ENCODE peak calls at places on chromosomes 13 and 19, in seven cellular contexts. L, U, Q, Z, S, E and V are unnamed samples.

GRCh38 chr13:94495806-94496205 is 16.3 kb upstream of the DCT start:
- DNase-seq in Z (no peak), Q (no peak), E (no peak), S (no peak), U (no peak), L (no peak), V (no peak)

GRCh38 chr19:27966390-27966816 is 1246.5 kb downstream of the UQCRFS1 start:
- DNase-seq in E (peak), L (no peak), Z (no peak), Q (no peak), S (no peak), U (no peak), V (no peak)

GRCh38 chr19:342801-343421 is 1.7 kb downstream of the MIER2 start:
- DNase-seq in L (peak), Z (no peak), E (no peak), S (peak), U (peak), Q (peak), V (peak)

GRCh38 chr13:97020194-97020593 is 25.9 kb upstream of the OXGR1 start:
- DNase-seq in Q (no peak), L (no peak), S (no peak), Z (no peak), U (no peak), E (no peak), V (no peak)

GRCh38 chr13:63901630-63902029 is 2486.0 kb upstream of the PCDH20 start:
- DNase-seq in Z (no peak), L (no peak), S (no peak), U (no peak), E (no peak), Q (no peak), V (no peak)

GRCh38 chr19:45098521-45099464 is 5.8 kb downstream of the PPP1R37 start:
- DNase-seq in E (no peak), Q (no peak), Z (no peak), U (peak), L (no peak), S (peak), V (no peak)

GRCh38 chr13:44329909-44330545 is 43.6 kb upstream of the SERP2 start:
- DNase-seq in L (no peak), Z (no peak), U (no peak), S (no peak), E (no peak), Q (no peak), V (no peak)

GRCh38 chr13:112245959-112246358 is 130.2 kb upstream of the SPACA7 start:
- DNase-seq in U (no peak), Q (no peak), S (no peak), Z (no peak), E (no peak), L (no peak), V (no peak)

GRCh38 chr13:26971990-26972888 is 199.4 kb downstream of the USP12 start:
- DNase-seq in Z (no peak), L (peak), E (peak), U (no peak), S (no peak), Q (no peak), V (peak)

GRCh38 chr13:113002206-113002821 is 33.3 kb downstream of the MCF2L start:
- DNase-seq in Q (no peak), E (no peak), U (no peak), S (no peak), Z (no peak), L (peak), V (no peak)

GRCh38 chr13:26022538-26023292 is 29.1 kb downstream of the SHISA2 start:
- DNase-seq in S (peak), Q (no peak), L (no peak), E (no peak), U (peak), Z (no peak), V (peak)

GRCh38 chr19:1236566-1236965 is 1.2 kb downstream of the CBARP start:
- DNase-seq in L (no peak), S (no peak), U (no peak), E (no peak), Z (no peak), Q (no peak), V (no peak)

GRCh38 chr19:23699521-23699860 is 12.5 kb upstream of the ZNF675 start:
- DNase-seq in U (no peak), Z (no peak), Q (no peak), S (no peak), E (peak), L (no peak), V (no peak)

GRCh38 chr13:66402071-66402470 is 828.1 kb downstream of the PCDH9 start:
- DNase-seq in Q (no peak), L (no peak), E (no peak), Z (no peak), U (no peak), S (peak), V (no peak)

GRCh38 chr13:99731747-99732146 is 230.5 kb downstream of the TM9SF2 start:
- DNase-seq in Z (no peak), U (no peak), L (no peak), S (no peak), Q (no peak), E (no peak), V (no peak)

GRCh38 chr19:7829561-7830271 is at the start of gene EVI5L:
- DNase-seq in S (peak), Z (peak), E (peak), Q (peak), U (peak), L (peak), V (peak)

GRCh38 chr19:7830272-7830771 is 304 bp downstream of the EVI5L start:
- DNase-seq in S (no peak), Z (no peak), L (peak), Q (no peak), U (peak), E (no peak), V (peak)

GRCh38 chr19:7830823-7831222 is 805 bp downstream of the EVI5L start:
- DNase-seq in E (no peak), U (no peak), S (no peak), Q (no peak), L (no peak), Z (no peak), V (no peak)

GRCh38 chr19:7831452-7831851 is 1.4 kb downstream of the EVI5L start:
- DNase-seq in S (peak), U (no peak), Q (no peak), L (peak), E (no peak), Z (no peak), V (no peak)

DNA sequence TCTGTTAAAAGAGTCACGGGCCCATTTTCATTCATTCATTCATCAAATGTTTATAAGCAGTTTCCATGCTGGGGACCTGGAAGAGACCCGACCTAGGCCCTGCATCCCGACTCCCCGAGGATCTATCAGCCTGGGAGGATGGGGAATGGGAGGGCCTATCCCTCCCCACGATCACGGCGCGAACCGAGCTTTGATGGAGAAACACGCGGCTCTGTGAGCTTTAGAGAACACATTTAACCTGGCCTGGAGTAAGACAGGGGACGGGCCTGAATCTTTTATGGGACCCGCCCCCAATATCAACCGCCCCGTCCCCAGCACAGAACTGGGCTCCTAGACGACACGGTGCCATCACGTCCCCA is 877 bp upstream of the EVI5L start:
- DNase-seq in Q (no peak), S (no peak), E (no peak), Z (no peak), U (no peak), L (no peak), V (no peak)
- H3K27ac ChIP-seq in Q (no peak), S (no peak), E (no peak), Z (no peak), U (no peak), L (peak), V (no peak)

DNA sequence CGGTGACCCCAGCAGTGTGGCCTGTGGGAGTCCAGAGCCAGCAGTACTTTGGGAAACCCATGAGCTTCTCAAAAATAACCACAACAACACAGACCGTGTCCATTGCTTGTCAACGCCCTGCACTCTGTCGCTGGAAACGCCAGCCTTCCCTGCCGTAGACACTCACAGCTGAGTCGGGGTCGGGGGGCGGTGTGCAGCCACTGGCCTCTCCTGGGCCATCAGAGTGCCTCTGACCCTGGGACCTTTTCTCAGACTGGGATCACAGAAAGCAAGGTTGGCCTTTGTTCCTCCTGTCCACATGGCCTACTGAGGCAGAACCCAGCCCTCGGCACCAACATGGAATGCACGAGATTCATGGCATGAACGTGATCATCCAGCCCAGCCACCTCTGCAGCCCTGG is 95.7 kb downstream of the TUBA3C start:
- DNase-seq in S (no peak), E (no peak), U (no peak), Q (no peak), L (no peak), Z (no peak), V (peak)
- H3K27ac ChIP-seq in S (no peak), E (no peak), U (no peak), Q (no peak), L (no peak), Z (no peak), V (no peak)

DNA sequence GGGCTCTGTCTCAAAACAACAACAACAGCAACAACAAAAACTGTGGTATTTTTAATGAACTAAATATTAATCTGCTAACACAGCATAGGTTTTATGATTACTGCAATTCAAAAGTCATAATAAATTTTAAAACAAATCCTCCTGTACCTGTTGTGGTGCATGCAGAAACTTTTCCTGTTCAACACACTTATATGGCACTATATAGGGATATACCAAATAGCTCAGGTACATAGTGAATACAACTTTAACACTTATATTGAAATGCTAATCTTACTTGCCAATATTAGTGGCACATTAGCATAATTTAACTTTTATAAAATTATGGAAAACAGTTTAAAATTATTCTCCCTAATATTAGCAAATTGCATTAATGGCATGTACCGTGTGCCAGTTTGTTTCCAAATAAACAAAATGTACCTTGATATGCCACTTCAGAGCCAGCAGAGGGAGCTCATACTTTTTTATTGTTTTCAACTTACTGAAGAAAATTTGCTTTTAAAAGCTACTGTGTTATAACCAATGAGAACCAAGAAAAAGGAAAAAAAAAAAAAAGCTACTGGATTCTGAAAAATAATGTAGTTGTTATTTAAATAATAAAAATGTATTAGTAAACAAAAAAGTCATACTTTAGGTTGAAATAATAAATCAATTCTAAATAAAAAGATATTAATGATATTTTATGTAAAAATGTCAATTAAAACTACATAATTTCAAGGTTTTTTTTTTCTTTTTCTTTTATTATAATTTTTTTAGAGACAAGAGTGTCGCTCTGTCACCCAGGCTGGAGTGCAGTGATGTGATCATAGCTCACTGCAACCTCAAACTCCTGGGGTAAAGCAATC is 18.0 kb upstream of the RBM26 start:
- DNase-seq in E (peak), S (peak), Q (no peak), Z (no peak), L (no peak), U (no peak), V (no peak)
- H3K27ac ChIP-seq in E (no peak), S (no peak), Q (no peak), Z (no peak), L (no peak), U (no peak), V (no peak)

DNA sequence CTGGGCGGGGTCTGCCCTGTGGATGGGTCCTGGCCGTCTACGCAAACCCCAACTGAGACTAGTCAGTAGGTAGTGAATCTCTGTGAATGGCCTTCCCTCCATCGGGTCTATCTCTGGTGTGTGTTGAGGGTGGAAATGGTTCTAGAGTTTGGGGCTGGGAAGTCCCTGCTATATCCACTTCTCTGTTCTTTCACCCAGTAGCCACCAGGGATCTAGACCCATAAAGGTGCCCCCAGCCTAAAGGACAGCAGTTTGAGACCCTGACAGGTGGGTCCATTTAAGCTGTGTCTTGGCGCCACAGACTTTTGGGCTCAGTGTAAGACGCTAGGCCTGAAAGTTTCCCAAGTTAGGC is 57.7 kb downstream of the ZNF568 start:
- DNase-seq in S (no peak), U (no peak), Z (no peak), Q (no peak), E (no peak), L (no peak), V (no peak)
- H3K27ac ChIP-seq in S (no peak), U (peak), Z (no peak), Q (peak), E (no peak), L (peak), V (no peak)

GRCh38 chr19:38115264-38115802 is 108.7 kb downstream of the DPF1 start:
- DNase-seq in L (no peak), S (no peak), Q (no peak), E (no peak), Z (no peak), U (no peak), V (no peak)
- H3K27ac ChIP-seq in L (no peak), S (no peak), Q (no peak), E (no peak), Z (no peak), U (no peak), V (no peak)

GRCh38 chr19:6103217-6103644 is 7.1 kb downstream of the RFX2 start:
- DNase-seq in E (no peak), Z (no peak), U (peak), S (peak), L (peak), Q (peak), V (peak)
- H3K27ac ChIP-seq in E (no peak), Z (no peak), U (peak), S (peak), L (peak), Q (no peak), V (peak)

DNA sequence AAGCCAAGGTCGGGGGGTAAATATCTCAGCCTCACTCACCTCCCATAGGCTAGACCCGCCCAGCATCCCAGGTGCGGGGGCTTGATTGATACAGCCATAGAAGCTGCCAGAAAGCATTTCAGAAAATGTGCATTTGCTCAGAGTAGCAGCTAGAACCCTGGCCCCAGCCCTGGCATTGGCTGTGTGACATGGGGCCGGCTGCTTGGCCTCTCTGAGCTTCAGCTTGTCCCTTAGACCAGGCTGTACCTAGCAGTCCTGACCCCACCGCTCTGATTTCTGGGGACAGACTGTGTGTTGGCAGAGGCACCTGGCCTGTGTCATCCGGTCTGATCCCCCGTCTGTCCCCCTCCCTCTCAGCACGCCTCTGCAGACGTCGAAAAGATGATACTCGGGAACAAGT is 15.4 kb downstream of the RAB8A start:
- DNase-seq in E (no peak), Z (no peak), U (no peak), S (no peak), L (no peak), Q (no peak), V (no peak)
- H3K27ac ChIP-seq in E (no peak), Z (no peak), U (no peak), S (no peak), L (no peak), Q (no peak), V (no peak)